ENCODE peak calls at places on chromosomes 6 and 20, in nine cellular contexts. J, Q, T, V, A, R, U, Z and D are unnamed samples.

GRCh38 chr6:106477790-106478189 is 117.3 kb downstream of the CRYBG1 start:
- DNase-seq in J (no peak), R (no peak), Z (no peak), T (no peak), Q (no peak), V (peak; percentile 71), A (no peak), U (no peak), D (no peak)

GRCh38 chr6:119147101-119148053 is 68.9 kb upstream of the FAM184A start:
- DNase-seq in Q (peak; percentile 97), U (peak; percentile 100), T (no peak), V (no peak), J (peak; percentile 92), A (peak; percentile 89), R (no peak), Z (peak; percentile 98), D (no peak)

GRCh38 chr20:33909331-33909921 is 84.3 kb upstream of the RALY start:
- DNase-seq in U (peak; percentile 57), R (no peak), Q (peak; percentile 95), V (no peak), T (no peak), Z (peak; percentile 85), J (peak; percentile 84), A (no peak), D (no peak)

GRCh38 chr20:43746344-43747137 is 19.7 kb upstream of the GTSF1L start:
- DNase-seq in T (no peak), Z (no peak), Q (peak; percentile 44), V (no peak), J (no peak), U (no peak), A (no peak), R (no peak), D (no peak)

GRCh38 chr6:6916598-6916997 is 191.2 kb upstream of the RREB1 start:
- DNase-seq in T (no peak), Z (no peak), J (no peak), Q (peak; percentile 43), V (no peak), R (no peak), A (no peak), U (peak; percentile 40), D (no peak)

GRCh38 chr6:11525468-11526155 is 11.9 kb upstream of the TMEM170B start:
- DNase-seq in J (no peak), V (no peak), U (peak; percentile 88), T (no peak), Z (no peak), R (peak; percentile 18), Q (peak; percentile 82), A (no peak), D (no peak)

GRCh38 chr20:42754713-42755112 is 435.0 kb downstream of the PTPRT start:
- DNase-seq in J (no peak), R (no peak), T (no peak), U (no peak), V (no peak), Q (no peak), Z (no peak), A (no peak), D (no peak)

GRCh38 chr20:48825551-48825885 is 2.3 kb downstream of the PREX1 start:
- DNase-seq in Z (no peak), U (no peak), J (no peak), T (no peak), Q (no peak), V (no peak), R (no peak), A (no peak), D (no peak)

GRCh38 chr6:52161689-52162438 is 24.3 kb upstream of the IL17A start:
- DNase-seq in V (no peak), Z (no peak), U (no peak), Q (no peak), T (no peak), J (no peak), A (no peak), R (no peak), D (no peak)

GRCh38 chr20:41392871-41393704 is 26.5 kb upstream of the EMILIN3 start:
- DNase-seq in Q (no peak), R (peak; percentile 81), V (peak; percentile 54), T (no peak), U (no peak), J (no peak), Z (no peak), A (no peak), D (no peak)

GRCh38 chr20:63518946-63519764 is 1.4 kb upstream of the PPDPF start:
- DNase-seq in Z (no peak), T (no peak), Q (no peak), A (no peak), R (no peak), J (no peak), V (peak; percentile 28), U (no peak), D (peak; percentile 10)

GRCh38 chr6:167282165-167282564 is 8.9 kb upstream of the UNC93A start:
- DNase-seq in Z (no peak), R (no peak), U (no peak), V (no peak), J (no peak), A (no peak), T (no peak), Q (no peak), D (no peak)

GRCh38 chr6:164133095-164133494 is 718.6 kb downstream of the QKI start:
- DNase-seq in T (no peak), Z (peak; percentile 64), J (no peak), Q (peak; percentile 1), V (no peak), A (no peak), R (no peak), U (peak; percentile 20), D (no peak)

GRCh38 chr6:36054965-36055364 is 27.4 kb downstream of the MAPK14 start:
- DNase-seq in U (no peak), V (no peak), J (no peak), Q (no peak), A (peak; percentile 19), Z (no peak), T (no peak), R (no peak), D (no peak)

GRCh38 chr6:122969999-122970398 is 26.0 kb upstream of the CLVS2 start:
- DNase-seq in A (no peak), R (no peak), V (no peak), U (no peak), T (no peak), Q (no peak), J (no peak), Z (no peak), D (no peak)
- TF ChIP-seq CTCF in A (no peak), R (no peak), V (no peak), U (no peak), T (no peak), Q (no peak), J (no peak), Z (no peak), D (no peak)

DNA sequence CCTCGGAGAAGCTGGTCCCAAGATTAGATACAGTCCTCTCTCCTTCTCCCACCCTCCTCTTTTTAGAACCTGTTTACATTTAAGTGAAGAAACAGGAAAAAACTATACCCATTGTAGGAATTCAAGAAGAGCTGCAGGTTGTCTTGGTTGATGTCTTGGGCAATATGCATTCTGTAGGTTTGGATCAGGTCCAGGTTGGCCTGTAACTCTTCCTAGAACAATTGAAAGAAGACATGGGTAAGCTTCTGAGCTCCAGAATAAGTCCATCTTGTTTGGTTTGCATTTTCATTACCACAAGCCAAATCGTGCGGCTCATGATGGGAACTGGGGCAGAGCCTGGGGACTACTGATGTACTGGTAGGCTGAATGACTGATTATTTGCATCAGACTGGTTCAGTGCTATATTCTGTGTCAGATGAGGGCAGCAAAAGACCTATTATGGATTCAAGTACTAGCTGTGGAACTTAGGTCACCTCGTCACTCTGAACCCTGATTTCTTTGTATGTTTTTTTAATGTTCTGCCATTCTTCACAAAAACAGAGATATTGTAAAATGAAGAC is 20.3 kb upstream of the SLA2 start:
- DNase-seq in T (no peak), U (peak; percentile 20), V (no peak), A (no peak), Z (peak; percentile 20), J (no peak), Q (peak; percentile 39), R (no peak), D (no peak)
- TF ChIP-seq CTCF in T (peak; percentile 45), U (no peak), V (peak; percentile 17), A (no peak), Z (no peak), J (peak; percentile 31), Q (no peak), R (no peak), D (no peak)

GRCh38 chr6:136547336-136547735 is 2.9 kb downstream of the MAP7 start:
- DNase-seq in V (peak; percentile 61), Q (peak; percentile 55), J (no peak), R (no peak), U (peak; percentile 60), A (peak; percentile 34), T (no peak), Z (peak; percentile 59), D (no peak)
- TF ChIP-seq CTCF in V (peak; percentile 60), Q (peak; percentile 69), J (peak; percentile 85), R (peak; percentile 11), U (peak; percentile 89), A (peak; percentile 47), T (peak; percentile 42), Z (peak; percentile 76), D (peak; percentile 69)

GRCh38 chr6:42418739-42419138 is 33.0 kb downstream of the TRERF1 start:
- DNase-seq in Z (no peak), T (no peak), U (no peak), Q (no peak), J (no peak), R (no peak), A (no peak), V (no peak), D (no peak)

GRCh38 chr6:42420741-42421140 is 31.0 kb downstream of the TRERF1 start:
- DNase-seq in Q (no peak), T (no peak), V (no peak), Z (no peak), J (no peak), U (no peak), A (no peak), R (no peak), D (no peak)

GRCh38 chr6:42417641-42418112 is 34.0 kb downstream of the TRERF1 start:
- DNase-seq in R (no peak), V (no peak), T (no peak), U (no peak), J (no peak), A (no peak), Z (peak; percentile 72), Q (no peak), D (no peak)

GRCh38 chr6:42423244-42423643 is 28.5 kb downstream of the TRERF1 start:
- DNase-seq in A (no peak), J (no peak), V (no peak), U (no peak), Q (no peak), T (no peak), R (no peak), Z (no peak), D (no peak)

DNA sequence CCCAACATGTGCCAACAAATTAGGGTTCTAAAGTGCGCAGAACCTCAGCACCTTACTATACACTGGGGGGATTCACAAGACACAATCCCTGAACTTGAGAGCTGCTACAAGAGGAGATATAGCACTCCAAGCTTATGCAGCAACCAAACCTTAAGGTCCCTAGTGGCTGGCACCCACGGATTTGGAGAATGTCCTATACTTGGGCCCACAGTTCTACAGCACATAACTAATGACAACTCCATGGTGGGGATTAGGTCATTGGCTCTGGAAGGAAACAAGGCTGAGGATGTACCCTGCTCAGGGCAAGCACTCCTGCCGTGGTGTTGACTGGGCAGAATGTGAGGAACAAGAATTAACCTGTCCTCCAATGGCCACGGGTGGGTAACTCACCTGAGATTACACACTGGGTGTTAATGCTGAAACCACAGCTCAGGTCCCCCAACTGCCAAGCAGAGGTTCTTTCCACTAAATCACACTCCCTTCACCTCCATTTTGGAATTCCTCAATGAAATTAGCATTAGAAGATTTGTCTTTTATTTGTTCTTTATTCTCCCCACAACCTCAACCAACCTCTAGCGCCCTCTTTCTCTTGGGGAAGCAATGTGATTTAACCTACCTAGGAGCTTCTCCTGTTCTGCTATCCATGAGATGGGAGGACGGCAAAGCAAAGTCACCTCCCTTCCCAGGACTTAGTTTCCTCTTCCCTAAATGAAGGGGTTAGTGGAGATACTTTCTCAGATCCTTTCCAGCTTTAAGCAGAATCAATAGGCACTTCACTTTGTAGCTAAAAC is 32.0 kb downstream of the TRERF1 start:
- DNase-seq in T (no peak), Q (no peak), A (no peak), V (no peak), J (no peak), Z (no peak), U (no peak), R (no peak), D (no peak)
- TF ChIP-seq CTCF in T (no peak), Q (no peak), A (no peak), V (no peak), J (no peak), Z (no peak), U (no peak), R (no peak), D (no peak)